ENCODE peak calls at places on chromosomes 4 and X, in four cellular contexts. D, G, K and R are unnamed samples.

GRCh38 chr4:110629214-110629754 is 6.4 kb upstream of the PITX2 start:
- DNase-seq in K (no peak), G (peak), D (no peak), R (no peak)

GRCh38 chrX:77453190-77453589 is 6.0 kb downstream of the FGF16 start:
- DNase-seq in G (no peak), D (no peak), K (no peak), R (no peak)

GRCh38 chrX:108558217-108558616 is 118.6 kb downstream of the COL4A5 start:
- DNase-seq in D (no peak), G (no peak), K (no peak), R (no peak)

GRCh38 chrX:14029039-14029424 is 660 bp downstream of the GEMIN8 start:
- DNase-seq in G (no peak), K (no peak), D (no peak), R (no peak)

GRCh38 chrX:20418379-20418778 is 151.7 kb upstream of the RPS6KA3 start:
- DNase-seq in G (no peak), K (no peak), D (no peak), R (no peak)

GRCh38 chrX:101195442-101196173 is 24.0 kb upstream of the DRP2 start:
- DNase-seq in K (no peak), D (peak), G (no peak), R (no peak)

GRCh38 chr4:122010610-122011009 is 58.8 kb upstream of the TRPC3 start:
- DNase-seq in G (no peak), K (no peak), D (no peak), R (no peak)

GRCh38 chr4:112053825-112054224 is 91.4 kb upstream of the FAM241A start:
- DNase-seq in D (no peak), K (no peak), G (no peak), R (no peak)

GRCh38 chr4:69718376-69719293 is 41.8 kb downstream of the SULT1B1 start:
- DNase-seq in G (no peak), K (no peak), D (no peak), R (no peak)

GRCh38 chrX:2576793-2577192 is 76.0 kb upstream of the DHRSX start:
- DNase-seq in K (no peak), G (no peak), D (no peak), R (no peak)

GRCh38 chr4:175891863-175892262 is 79.8 kb upstream of the GPM6A start:
- DNase-seq in G (no peak), K (no peak), D (no peak), R (no peak)

GRCh38 chr4:147674496-147674895 is 9.5 kb downstream of the PRMT9 start:
- DNase-seq in K (no peak), G (no peak), D (no peak), R (no peak)

GRCh38 chr4:174265917-174266316 is 17.6 kb downstream of the FBXO8 start:
- DNase-seq in K (no peak), D (no peak), G (no peak), R (no peak)

GRCh38 chrX:30570505-30570904 is 7.1 kb downstream of the TASL start:
- DNase-seq in G (no peak), K (no peak), D (no peak), R (no peak)

GRCh38 chrX:82141942-82142341 is 940.0 kb downstream of the SH3BGRL start:
- DNase-seq in D (no peak), K (no peak), G (no peak), R (no peak)

GRCh38 chr4:117983541-117984451 is 50.5 kb upstream of the NDST3 start:
- DNase-seq in D (no peak), K (no peak), G (no peak), R (no peak)

GRCh38 chrX:68889244-68889643 is 60.4 kb downstream of the EFNB1 start:
- DNase-seq in K (no peak), G (no peak), D (no peak), R (no peak)

GRCh38 chr4:1331591-1332353 is 15.2 kb upstream of the UVSSA start:
- DNase-seq in K (peak), G (no peak), D (no peak), R (peak)

GRCh38 chr4:169070895-169071218 is 60.8 kb upstream of the CBR4 start:
- DNase-seq in K (no peak), D (no peak), G (no peak), R (no peak)

GRCh38 chr4:113116414-113117345 is 67.2 kb downstream of the ANK2 start:
- DNase-seq in D (no peak), G (no peak), K (no peak), R (no peak)

GRCh38 chr4:81663368-81663767 is 191.7 kb upstream of the RASGEF1B start:
- DNase-seq in G (no peak), D (no peak), K (no peak), R (no peak)

GRCh38 chrX:137565318-137565904 is 516 bp upstream of the ZIC3 start:
- DNase-seq in G (no peak), D (no peak), K (no peak), R (no peak)

GRCh38 chr4:25884040-25884788 is 21.4 kb upstream of the SEL1L3 start:
- DNase-seq in D (no peak), G (no peak), K (no peak), R (no peak)

GRCh38 chr4:99414401-99414800 is 20.7 kb downstream of the ADH7 start:
- DNase-seq in D (no peak), K (no peak), G (no peak), R (no peak)

GRCh38 chrX:118603981-118604380 is 108.4 kb downstream of the DOCK11 start:
- DNase-seq in D (peak), G (peak), K (no peak), R (no peak)

GRCh38 chrX:1385251-1385794 is 6.6 kb downstream of the SLC25A6 start:
- DNase-seq in G (no peak), K (peak), D (peak), R (peak)

GRCh38 chr4:152089564-152089963 is 328.8 kb upstream of the GATB start:
- DNase-seq in G (no peak), D (no peak), K (no peak), R (no peak)

GRCh38 chr4:108943371-108943770 is 180.5 kb upstream of the ETNPPL start:
- DNase-seq in D (no peak), G (no peak), K (no peak), R (no peak)

GRCh38 chr4:44553143-44553542 is 98.3 kb downstream of the YIPF7 start:
- DNase-seq in G (no peak), D (no peak), K (no peak), R (no peak)

GRCh38 chr4:2059034-2059725 is at the start of gene NAT8L:
- DNase-seq in G (no peak), K (no peak), D (no peak), R (no peak)

GRCh38 chrX:147962476-147962875 is 18.7 kb upstream of the FMR1NB start:
- DNase-seq in D (no peak), G (no peak), K (no peak), R (no peak)